ENCODE peak calls at places on chromosomes 13 and 19, in seven cellular contexts. T, V, Y, N, E, C and W are unnamed samples.

GRCh38 chr13:62799038-62799535 is 1383.4 kb upstream of the PCDH20 start:
- DNase-seq in T (no peak), V (no peak), Y (no peak), N (no peak), E (no peak), C (no peak), W (no peak)

GRCh38 chr19:3748965-3749364 is 12.5 kb downstream of the APBA3 start:
- DNase-seq in T (no peak), V (no peak), Y (no peak), N (no peak), E (no peak), C (no peak), W (no peak)

GRCh38 chr19:30206187-30206586 is 166.0 kb upstream of the ZNF536 start:
- DNase-seq in T (peak), V (no peak), Y (no peak), N (no peak), E (no peak), C (no peak), W (peak)

GRCh38 chr13:66969291-66969690 is 260.8 kb downstream of the PCDH9 start:
- DNase-seq in T (no peak), V (no peak), Y (no peak), N (no peak), E (no peak), C (no peak), W (no peak)

GRCh38 chr13:37869506-37869755 is 141 bp downstream of the TRPC4 start:
- DNase-seq in T (peak), V (no peak), Y (no peak), N (no peak), E (no peak), C (no peak), W (peak)

GRCh38 chr19:57850553-57851017 is 926 bp downstream of the ZNF587 start:
- DNase-seq in T (peak), V (no peak), Y (peak), N (no peak), E (no peak), C (peak), W (peak)

GRCh38 chr19:47107201-47107952 is 6.2 kb downstream of the ZC3H4 start:
- DNase-seq in T (no peak), V (peak), Y (no peak), N (no peak), E (no peak), C (no peak), W (no peak)

GRCh38 chr19:5078179-5078578 is 109.3 kb downstream of the KDM4B start:
- DNase-seq in T (no peak), V (no peak), Y (no peak), N (peak), E (peak), C (no peak), W (no peak)

GRCh38 chr13:63184693-63185092 is 1769.0 kb upstream of the PCDH20 start:
- DNase-seq in T (no peak), V (no peak), Y (peak), N (no peak), E (no peak), C (no peak), W (peak)

GRCh38 chr19:46515879-46516350 is 20.2 kb upstream of the PNMA8B start:
- DNase-seq in T (no peak), V (no peak), Y (no peak), N (no peak), E (no peak), C (no peak), W (no peak)

GRCh38 chr13:27825153-27825552 is 32.9 kb downstream of the GSX1 start:
- DNase-seq in T (no peak), V (no peak), Y (no peak), N (no peak), E (no peak), C (peak), W (no peak)

GRCh38 chr19:18304194-18304495 is 18.7 kb downstream of the LSM4 start:
- DNase-seq in T (no peak), V (peak), Y (no peak), N (no peak), E (no peak), C (no peak), W (no peak)

GRCh38 chr19:1868971-1869370 is 5.6 kb upstream of the KLF16 start:
- DNase-seq in T (no peak), V (no peak), Y (no peak), N (no peak), E (no peak), C (no peak), W (no peak)

GRCh38 chr19:52665529-52665928 is 27.4 kb upstream of the ZNF83 start:
- DNase-seq in T (no peak), V (no peak), Y (no peak), N (no peak), E (no peak), C (no peak), W (no peak)

GRCh38 chr13:106815545-106815944 is 247.6 kb upstream of the ARGLU1 start:
- DNase-seq in T (no peak), V (no peak), Y (peak), N (no peak), E (no peak), C (no peak), W (no peak)

GRCh38 chr13:41001695-41002094 is 17.4 kb downstream of the ELF1 start:
- DNase-seq in T (no peak), V (no peak), Y (no peak), N (no peak), E (no peak), C (no peak), W (no peak)

GRCh38 chr13:91785435-91786137 is 387.2 kb downstream of the GPC5 start:
- DNase-seq in T (no peak), V (no peak), Y (no peak), N (no peak), E (no peak), C (no peak), W (no peak)

GRCh38 chr13:38421590-38422560 is 72.2 kb downstream of the UFM1 start:
- DNase-seq in T (no peak), V (no peak), Y (no peak), N (no peak), E (no peak), C (no peak), W (no peak)

GRCh38 chr19:44745386-44745831 is 3.1 kb upstream of the BCL3 start:
- DNase-seq in T (no peak), V (no peak), Y (peak), N (no peak), E (no peak), C (no peak), W (no peak)

GRCh38 chr13:79919109-79919508 is 421.8 kb downstream of the SPRY2 start:
- DNase-seq in T (no peak), V (no peak), Y (no peak), N (no peak), E (no peak), C (no peak), W (no peak)

GRCh38 chr19:5131031-5131865 is 162.3 kb downstream of the KDM4B start:
- DNase-seq in T (no peak), V (peak), Y (peak), N (no peak), E (no peak), C (no peak), W (no peak)

GRCh38 chr19:47257411-47258169 is 1.3 kb downstream of the CCDC9 start:
- DNase-seq in T (no peak), V (no peak), Y (no peak), N (no peak), E (no peak), C (no peak), W (no peak)

GRCh38 chr13:100075700-100076587 is 12.9 kb upstream of the PCCA start:
- DNase-seq in T (no peak), V (no peak), Y (no peak), N (no peak), E (no peak), C (no peak), W (no peak)

GRCh38 chr19:30342901-30343300 is 29.3 kb upstream of the ZNF536 start:
- DNase-seq in T (no peak), V (no peak), Y (no peak), N (no peak), E (no peak), C (no peak), W (no peak)

GRCh38 chr19:52690395-52691214 is 44.2 kb downstream of the ZNF611 start:
- DNase-seq in T (peak), V (peak), Y (peak), N (peak), E (peak), C (peak), W (peak)